ENCODE peak calls at places on chromosomes 3 and 15, in eight cellular contexts. One of them, this sample, is unnamed.

GRCh38 chr3:45765956-45766355 is 30.4 kb downstream of the SLC6A20 start:
- DNase-seq in NT2/D1: no peak
- DNase-seq in H7: no peak
- DNase-seq in G401: no peak
- DNase-seq in SJSA1: no peak
- DNase-seq in AML-193: no peak
- DNase-seq in CD8-positive, alpha-beta T cell: no peak
- DNase-seq in NCI-H1417 treated with DMSO at 0.1 percent for 48 hours: no peak
- DNase-seq in this sample: no peak

GRCh38 chr3:50123394-50124361 is 31.4 kb upstream of the SEMA3F start:
- DNase-seq in NT2/D1: no peak
- DNase-seq in H7: peak; percentile 72
- DNase-seq in G401: no peak
- DNase-seq in SJSA1: no peak
- DNase-seq in AML-193: no peak
- DNase-seq in CD8-positive, alpha-beta T cell: no peak
- DNase-seq in NCI-H1417 treated with DMSO at 0.1 percent for 48 hours: no peak
- DNase-seq in this sample: no peak

GRCh38 chr3:71537211-71537611 is 46.3 kb downstream of the FOXP1 start:
- DNase-seq in NT2/D1: no peak
- DNase-seq in H7: no peak
- DNase-seq in G401: no peak
- DNase-seq in SJSA1: peak; percentile 78
- DNase-seq in AML-193: no peak
- DNase-seq in CD8-positive, alpha-beta T cell: no peak
- DNase-seq in NCI-H1417 treated with DMSO at 0.1 percent for 48 hours: no peak
- DNase-seq in this sample: peak; percentile 97

GRCh38 chr3:122760457-122761271 is 33.0 kb downstream of the HSPBAP1 start:
- DNase-seq in NT2/D1: no peak
- DNase-seq in H7: peak; percentile 43
- DNase-seq in G401: no peak
- DNase-seq in SJSA1: no peak
- DNase-seq in AML-193: no peak
- DNase-seq in CD8-positive, alpha-beta T cell: no peak
- DNase-seq in NCI-H1417 treated with DMSO at 0.1 percent for 48 hours: no peak
- DNase-seq in this sample: peak; percentile 35

GRCh38 chr15:52790166-52790708 is at the start of gene ONECUT1:
- DNase-seq in NT2/D1: no peak
- DNase-seq in H7: peak; percentile 96
- DNase-seq in G401: peak; percentile 46
- DNase-seq in SJSA1: peak; percentile 38
- DNase-seq in AML-193: peak; percentile 7
- DNase-seq in CD8-positive, alpha-beta T cell: peak; percentile 14
- DNase-seq in NCI-H1417 treated with DMSO at 0.1 percent for 48 hours: no peak
- DNase-seq in this sample: peak; percentile 59

GRCh38 chr3:54858386-54858785 is 69.5 kb downstream of the LRTM1 start:
- DNase-seq in NT2/D1: no peak
- DNase-seq in H7: no peak
- DNase-seq in G401: no peak
- DNase-seq in SJSA1: no peak
- DNase-seq in AML-193: no peak
- DNase-seq in CD8-positive, alpha-beta T cell: no peak
- DNase-seq in NCI-H1417 treated with DMSO at 0.1 percent for 48 hours: no peak
- DNase-seq in this sample: no peak

GRCh38 chr3:128584412-128585020 is 66.1 kb downstream of the RPN1 start:
- DNase-seq in NT2/D1: no peak
- DNase-seq in H7: peak; percentile 93
- DNase-seq in G401: peak; percentile 79
- DNase-seq in SJSA1: peak; percentile 67
- DNase-seq in AML-193: peak; percentile 94
- DNase-seq in CD8-positive, alpha-beta T cell: no peak
- DNase-seq in NCI-H1417 treated with DMSO at 0.1 percent for 48 hours: peak; percentile 21
- DNase-seq in this sample: peak; percentile 82

GRCh38 chr3:123406598-123406997 is 42.3 kb downstream of the ADCY5 start:
- DNase-seq in NT2/D1: no peak
- DNase-seq in H7: no peak
- DNase-seq in G401: no peak
- DNase-seq in SJSA1: no peak
- DNase-seq in AML-193: no peak
- DNase-seq in CD8-positive, alpha-beta T cell: no peak
- DNase-seq in NCI-H1417 treated with DMSO at 0.1 percent for 48 hours: no peak
- DNase-seq in this sample: no peak

GRCh38 chr15:22831473-22831872 is 7.0 kb upstream of the NIPA2 start:
- DNase-seq in NT2/D1: no peak
- DNase-seq in H7: no peak
- DNase-seq in G401: no peak
- DNase-seq in SJSA1: no peak
- DNase-seq in AML-193: no peak
- DNase-seq in CD8-positive, alpha-beta T cell: no peak
- DNase-seq in NCI-H1417 treated with DMSO at 0.1 percent for 48 hours: no peak
- DNase-seq in this sample: no peak

GRCh38 chr3:73563896-73564582 is 60.7 kb downstream of the PDZRN3 start:
- DNase-seq in NT2/D1: no peak
- DNase-seq in H7: no peak
- DNase-seq in G401: no peak
- DNase-seq in SJSA1: no peak
- DNase-seq in AML-193: no peak
- DNase-seq in CD8-positive, alpha-beta T cell: no peak
- DNase-seq in NCI-H1417 treated with DMSO at 0.1 percent for 48 hours: no peak
- DNase-seq in this sample: peak; percentile 71

GRCh38 chr15:39435244-39435643 is 145.6 kb upstream of the THBS1 start:
- DNase-seq in NT2/D1: no peak
- DNase-seq in H7: no peak
- DNase-seq in G401: no peak
- DNase-seq in SJSA1: no peak
- DNase-seq in AML-193: no peak
- DNase-seq in CD8-positive, alpha-beta T cell: no peak
- DNase-seq in NCI-H1417 treated with DMSO at 0.1 percent for 48 hours: no peak
- DNase-seq in this sample: no peak

GRCh38 chr3:197372076-197372661 is 73.8 kb upstream of the DLG1 start:
- DNase-seq in NT2/D1: no peak
- DNase-seq in H7: peak; percentile 34
- DNase-seq in G401: no peak
- DNase-seq in SJSA1: peak; percentile 78
- DNase-seq in AML-193: no peak
- DNase-seq in CD8-positive, alpha-beta T cell: no peak
- DNase-seq in NCI-H1417 treated with DMSO at 0.1 percent for 48 hours: no peak
- DNase-seq in this sample: peak; percentile 92

This sample was measured in EL.